ENCODE peak calls at places on chromosome 2, in six cellular contexts. Q is neural progenitor cell, E is GM12891, V is NAMALWA, F is left cardiac atrium, I is NCI-H2029 treated with DMSO at 0.1 percent for 48 hours. C is an unnamed sample.
A peak's percentile ranks its signal among the peaks of the same experiment; 100 is the strongest.

GRCh38 chr2:75548036-75548573 is 12.6 kb downstream of the EVA1A start:
- DNase-seq in I (peak; percentile 48), E (no peak), Q (no peak), V (peak; percentile 23), F (peak; percentile 28), C (no peak)

GRCh38 chr2:82120648-82121047 is 1816.1 kb upstream of the LRRTM1 start:
- DNase-seq in V (no peak), Q (no peak), E (no peak), F (no peak), I (no peak), C (no peak)

GRCh38 chr2:27369471-27370025 is 590 bp downstream of the EIF2B4 start:
- DNase-seq in F (peak; percentile 82), E (no peak), I (no peak), V (peak; percentile 40), Q (no peak), C (no peak)

GRCh38 chr2:146324954-146325353 is 1519.9 kb upstream of the ACVR2A start:
- DNase-seq in I (no peak), V (no peak), Q (no peak), F (no peak), E (no peak), C (no peak)

GRCh38 chr2:166057363-166058169 is 70.3 kb downstream of the SCN1A start:
- DNase-seq in V (peak; percentile 43), Q (peak; percentile 26), F (no peak), E (no peak), I (peak; percentile 12), C (no peak)

GRCh38 chr2:104938226-104938941 is 84.5 kb downstream of the POU3F3 start:
- DNase-seq in I (no peak), F (no peak), E (peak; percentile 23), V (no peak), Q (no peak), C (no peak)

GRCh38 chr2:118059919-118060478 is 28.3 kb upstream of the INSIG2 start:
- DNase-seq in V (no peak), Q (no peak), I (no peak), F (no peak), E (no peak), C (no peak)

GRCh38 chr2:12176621-12177020 is 430.2 kb downstream of the LPIN1 start:
- DNase-seq in F (no peak), V (no peak), I (no peak), E (no peak), Q (no peak), C (no peak)

GRCh38 chr2:222424281-222424728 is at the start of gene SGPP2:
- DNase-seq in E (peak; percentile 49), I (no peak), F (no peak), V (no peak), Q (peak; percentile 45), C (no peak)

GRCh38 chr2:88201811-88202169 is 31.6 kb downstream of the THNSL2 start:
- DNase-seq in E (no peak), F (no peak), Q (peak; percentile 22), V (no peak), I (no peak), C (peak; percentile 45)

GRCh38 chr2:64988420-64989125 is 626 bp upstream of the SLC1A4 start:
- DNase-seq in V (peak; percentile 73), I (peak; percentile 18), E (peak; percentile 59), Q (peak; percentile 77), F (peak; percentile 63), C (peak; percentile 79)

GRCh38 chr2:226123307-226123706 is 676.3 kb downstream of the IRS1 start:
- DNase-seq in Q (no peak), E (no peak), I (no peak), F (no peak), V (no peak), C (no peak)

GRCh38 chr2:28544069-28544346 is 48.1 kb downstream of the PLB1 start:
- DNase-seq in E (no peak), Q (no peak), F (no peak), V (no peak), I (no peak), C (no peak)

GRCh38 chr2:10638093-10638492 is 51.7 kb downstream of the NOL10 start:
- DNase-seq in V (no peak), F (no peak), Q (no peak), E (no peak), I (no peak), C (no peak)

GRCh38 chr2:20530520-20530919 is 83.6 kb downstream of the RHOB start:
- DNase-seq in E (no peak), V (no peak), F (no peak), Q (peak; percentile 53), I (no peak), C (peak; percentile 57)

GRCh38 chr2:223725494-223725893 is 111.9 kb downstream of the AP1S3 start:
- DNase-seq in F (peak; percentile 92), Q (peak; percentile 78), V (no peak), E (no peak), I (no peak), C (peak; percentile 91)

GRCh38 chr2:239147376-239147775 is 253.4 kb downstream of the HDAC4 start:
- DNase-seq in F (peak; percentile 9), Q (no peak), V (no peak), E (no peak), I (no peak), C (no peak)

GRCh38 chr2:218898109-218898878 is 17.6 kb downstream of the WNT10A start:
- DNase-seq in F (peak; percentile 79), Q (peak; percentile 88), V (peak; percentile 83), E (peak; percentile 73), I (no peak), C (peak; percentile 92)

GRCh38 chr2:37776487-37776886 is 105.0 kb upstream of the CDC42EP3 start:
- DNase-seq in Q (no peak), F (no peak), E (no peak), V (no peak), I (no peak), C (peak; percentile 83)

GRCh38 chr2:33209976-33210375 is 263.2 kb downstream of the LTBP1 start:
- DNase-seq in I (no peak), F (no peak), E (no peak), Q (no peak), V (no peak), C (no peak)

GRCh38 chr2:117858336-117858735 is 43.8 kb downstream of the DDX18 start:
- DNase-seq in E (no peak), I (no peak), F (no peak), Q (no peak), V (no peak), C (no peak)

GRCh38 chr2:121722479-121722878 is 14.2 kb downstream of the NIFK start:
- DNase-seq in Q (no peak), V (no peak), E (no peak), F (no peak), I (no peak), C (no peak)

GRCh38 chr2:135055182-135055786 is 3.2 kb downstream of the RAB3GAP1 start:
- DNase-seq in I (no peak), Q (no peak), F (no peak), V (no peak), E (no peak), C (no peak)

GRCh38 chr2:16654775-16655456 is 10.7 kb downstream of the CYRIA start:
- DNase-seq in E (no peak), V (peak; percentile 37), I (no peak), F (no peak), Q (no peak), C (no peak)

GRCh38 chr2:201955231-201955630 is 78.4 kb upstream of the FZD7 start:
- DNase-seq in E (no peak), I (no peak), V (no peak), F (no peak), Q (no peak), C (no peak)

GRCh38 chr2:96247009-96247408 is 18.8 kb downstream of the TMEM127 start:
- DNase-seq in E (no peak), F (no peak), V (no peak), I (no peak), Q (no peak), C (no peak)

GRCh38 chr2:29326926-29327325 is 211.7 kb downstream of the CLIP4 start:
- DNase-seq in F (no peak), Q (no peak), I (no peak), V (no peak), E (no peak), C (no peak)

GRCh38 chr2:141187063-141187429 is 943.8 kb downstream of the LRP1B start:
- DNase-seq in F (no peak), I (no peak), E (no peak), V (no peak), Q (no peak), C (no peak)

GRCh38 chr2:191699341-191699945 is 21.5 kb downstream of the NABP1 start:
- DNase-seq in I (no peak), E (no peak), Q (no peak), F (no peak), V (no peak), C (no peak)

GRCh38 chr2:204611764-204612163 is 66.5 kb downstream of the PARD3B start:
- DNase-seq in F (no peak), I (no peak), Q (no peak), V (no peak), E (no peak), C (no peak)

C was measured in ELF-1.